ENCODE peak calls at places on chromosome 19, in seven cellular contexts. K, S, M, Q, H, P and T are unnamed samples.

GRCh38 chr19:38162094-38162493 is 61.9 kb downstream of the DPF1 start:
- DNase-seq in P (no peak), Q (no peak), S (peak; percentile 71), H (no peak), M (no peak), K (no peak), T (no peak)

GRCh38 chr19:18414504-18415176 is 4.6 kb upstream of the SSBP4 start:
- DNase-seq in S (no peak), M (no peak), Q (no peak), H (no peak), K (no peak), P (no peak), T (no peak)

GRCh38 chr19:48332662-48333466 is 7.5 kb downstream of the EMP3 start:
- DNase-seq in K (no peak), M (peak; percentile 91), H (peak; percentile 94), Q (peak; percentile 87), S (peak; percentile 97), P (peak; percentile 99), T (peak; percentile 94)

GRCh38 chr19:21321996-21322395 is 7.2 kb downstream of the ZNF708 start:
- DNase-seq in S (no peak), M (no peak), P (peak; percentile 23), Q (no peak), H (no peak), K (no peak), T (no peak)

GRCh38 chr19:30149300-30149699 is 207.3 kb downstream of the URI1 start:
- DNase-seq in P (no peak), M (no peak), H (no peak), S (no peak), Q (no peak), K (no peak), T (no peak)

GRCh38 chr19:54638683-54639082 is 8.4 kb downstream of the LILRB1 start:
- DNase-seq in P (no peak), S (no peak), H (no peak), K (no peak), M (no peak), Q (no peak), T (no peak)

GRCh38 chr19:50258918-50259372 is 55.5 kb downstream of the MYH14 start:
- DNase-seq in Q (peak; percentile 13), P (peak; percentile 7), M (peak; percentile 71), K (no peak), S (no peak), H (no peak), T (no peak)

GRCh38 chr19:18366027-18366435 is 19.9 kb upstream of the GDF15 start:
- DNase-seq in Q (no peak), H (no peak), P (peak; percentile 36), S (no peak), M (no peak), K (no peak), T (no peak)

GRCh38 chr19:39603825-39604224 is 1.5 kb downstream of the LGALS13 start:
- DNase-seq in H (no peak), Q (no peak), S (no peak), K (no peak), P (no peak), M (no peak), T (no peak)

GRCh38 chr19:8695911-8696310 is 2.7 kb downstream of the ACTL9 start:
- DNase-seq in S (no peak), M (no peak), Q (no peak), P (no peak), K (no peak), H (no peak), T (no peak)

GRCh38 chr19:17879466-17879865 is 7.7 kb downstream of the SLC5A5 start:
- DNase-seq in M (peak; percentile 27), P (no peak), H (no peak), Q (no peak), K (no peak), S (no peak), T (no peak)

GRCh38 chr19:7262470-7262869 is 31.7 kb downstream of the INSR start:
- DNase-seq in H (no peak), K (no peak), Q (no peak), M (no peak), P (no peak), S (no peak), T (no peak)

GRCh38 chr19:9865732-9866627 is 30.9 kb downstream of the PIN1 start:
- DNase-seq in S (no peak), Q (no peak), M (no peak), H (peak; percentile 22), K (no peak), P (no peak), T (no peak)

GRCh38 chr19:17577698-17578097 is 22.2 kb downstream of the COLGALT1 start:
- DNase-seq in K (no peak), S (no peak), H (no peak), M (no peak), P (no peak), Q (no peak), T (no peak)

GRCh38 chr19:24000656-24001055 is 86.0 kb downstream of the ZNF726 start:
- DNase-seq in S (no peak), M (no peak), H (no peak), Q (no peak), K (no peak), P (no peak), T (no peak)

GRCh38 chr19:45601115-45601514 is 897 bp downstream of the GPR4 start:
- DNase-seq in P (no peak), M (no peak), K (no peak), S (no peak), H (no peak), Q (no peak), T (no peak)